ENCODE peak calls at places on chromosomes 6 and 20, in four cellular contexts. Z is H7, D is PC-3, A is fibroblast of lung. X is an unnamed sample.

GRCh38 chr6:102619585-102619984 is 1226.1 kb downstream of the GRIK2 start:
- DNase-seq in Z (peak; percentile 1), A (peak; percentile 5), D (peak; percentile 5), X (peak; percentile 35)

GRCh38 chr20:52899221-52899620 is 72.9 kb upstream of the TSHZ2 start:
- DNase-seq in A (no peak), D (no peak), Z (no peak), X (no peak)

GRCh38 chr6:90835584-90836212 is 248.8 kb upstream of the MAP3K7 start:
- DNase-seq in Z (no peak), A (no peak), D (no peak), X (no peak)

GRCh38 chr6:90644492-90644891 is 57.6 kb upstream of the MAP3K7 start:
- DNase-seq in D (no peak), A (no peak), Z (no peak), X (no peak)

GRCh38 chr6:151335930-151336329 is 55.4 kb downstream of the ZBTB2 start:
- DNase-seq in D (no peak), Z (no peak), A (no peak), X (no peak)

GRCh38 chr6:90403489-90404381 is 107.1 kb upstream of the BACH2 start:
- DNase-seq in Z (peak; percentile 61), D (peak; percentile 60), A (peak; percentile 89), X (peak; percentile 61)

GRCh38 chr6:152432758-152433157 is 204.4 kb downstream of the SYNE1 start:
- DNase-seq in Z (no peak), D (no peak), A (no peak), X (no peak)

GRCh38 chr6:72238900-72239299 is 352.6 kb downstream of the RIMS1 start:
- DNase-seq in A (peak; percentile 35), Z (no peak), D (peak; percentile 77), X (peak; percentile 33)

GRCh38 chr6:2378046-2378657 is 132.7 kb upstream of the GMDS start:
- DNase-seq in A (no peak), Z (no peak), D (no peak), X (peak; percentile 11)

GRCh38 chr6:137903933-137904821 is 37.1 kb downstream of the TNFAIP3 start:
- DNase-seq in A (peak; percentile 72), Z (no peak), D (no peak), X (peak; percentile 83)

GRCh38 chr20:3158968-3159431 is 665 bp downstream of the FASTKD5 start:
- DNase-seq in A (peak; percentile 42), Z (peak; percentile 55), D (no peak), X (peak; percentile 15)

GRCh38 chr6:5584072-5584471 is 322.8 kb downstream of the FARS2 start:
- DNase-seq in Z (no peak), A (peak; percentile 83), D (no peak), X (no peak)

GRCh38 chr6:104718672-104719071 is 141.0 kb downstream of the HACE1 start:
- DNase-seq in A (peak; percentile 1), Z (no peak), D (peak; percentile 65), X (no peak)

GRCh38 chr6:42774201-42774600 is 7.7 kb upstream of the BICRAL start:
- DNase-seq in Z (peak; percentile 1), D (no peak), A (no peak), X (no peak)

GRCh38 chr6:71127374-71127773 is 161.2 kb upstream of the OGFRL1 start:
- DNase-seq in A (peak; percentile 19), D (no peak), Z (no peak), X (no peak)

GRCh38 chr6:157620905-157621304 is 202.1 kb upstream of the SNX9 start:
- DNase-seq in Z (no peak), D (peak; percentile 59), A (peak; percentile 14), X (peak; percentile 76)

GRCh38 chr20:24207803-24208300 is 219.3 kb upstream of the GGTLC1 start:
- DNase-seq in Z (no peak), A (no peak), D (no peak), X (no peak)

GRCh38 chr20:39349240-39349639 is 387.1 kb downstream of the DHX35 start:
- DNase-seq in A (no peak), Z (no peak), D (no peak), X (no peak)

GRCh38 chr6:21587182-21587924 is 6.2 kb upstream of the SOX4 start:
- DNase-seq in A (peak; percentile 71), D (peak; percentile 69), Z (peak; percentile 82), X (peak; percentile 74)

GRCh38 chr6:111553580-111553979 is 52.1 kb downstream of the TRAF3IP2 start:
- DNase-seq in A (no peak), Z (no peak), D (no peak), X (no peak)

GRCh38 chr6:136468711-136469110 is 81.5 kb downstream of the MAP7 start:
- DNase-seq in D (no peak), A (no peak), Z (no peak), X (no peak)

GRCh38 chr6:31579546-31580445 is 2.4 kb downstream of the LTB start:
- DNase-seq in D (no peak), A (no peak), Z (peak; percentile 50), X (no peak)

GRCh38 chr20:13683833-13684232 is 45.1 kb upstream of the TASP1 start:
- DNase-seq in Z (peak; percentile 16), D (no peak), A (no peak), X (no peak)

GRCh38 chr6:155154158-155154830 is 109.5 kb upstream of the CLDN20 start:
- DNase-seq in D (peak; percentile 88), A (peak; percentile 97), Z (no peak), X (peak; percentile 77)
- H3K4me3 ChIP-seq in D (peak overlapping the region; percentile 26), A (no peak overlapping the region), Z (no peak overlapping the region), X (no peak overlapping the region)

GRCh38 chr6:79632580-79632979 is 1.5 kb downstream of the SH3BGRL2 start:
- DNase-seq in Z (no peak), A (peak; percentile 55), D (peak; percentile 16), X (no peak)
- H3K4me3 ChIP-seq in Z (no peak overlapping the region), A (no peak overlapping the region), D (peak overlapping the region; percentile 94), X (no peak overlapping the region)

DNA sequence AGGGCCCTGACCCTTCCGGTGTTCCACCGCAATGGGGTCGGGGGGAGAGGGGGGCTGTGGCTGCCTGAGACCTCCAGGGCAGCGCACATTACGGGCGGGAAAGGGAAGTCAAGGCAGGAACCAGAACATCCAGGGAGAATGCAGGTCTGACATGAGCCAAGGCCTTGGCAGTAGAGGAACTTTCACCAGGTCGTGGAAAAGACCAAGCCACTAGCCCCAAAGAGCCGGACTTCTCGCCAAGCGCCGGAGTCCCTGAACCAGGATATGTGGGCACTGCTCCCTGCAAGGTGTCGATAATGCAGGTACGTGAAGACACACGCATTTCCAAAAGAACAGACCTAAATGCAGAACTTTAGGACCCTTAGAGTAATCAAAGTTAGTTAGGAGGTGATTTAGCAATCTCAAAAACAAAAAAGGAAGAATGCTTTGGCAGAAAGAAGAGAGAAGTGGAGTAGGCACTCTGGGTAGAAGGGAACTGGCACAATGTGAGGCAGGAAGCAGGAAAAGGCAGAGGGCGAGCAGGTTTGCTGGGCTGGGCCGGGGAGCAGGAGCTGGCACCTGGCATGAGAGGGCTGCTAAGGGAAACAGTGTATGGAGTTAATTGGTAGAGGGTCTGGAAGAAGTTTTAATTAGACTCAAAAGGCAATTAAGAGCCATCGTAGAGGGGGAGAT is 14.3 kb downstream of the POU3F2 start:
- DNase-seq in Z (no peak), A (no peak), D (no peak), X (no peak)
- H3K4me3 ChIP-seq in Z (peak overlapping the region; percentile 48), A (no peak overlapping the region), D (no peak overlapping the region), X (no peak overlapping the region)

GRCh38 chr6:34527751-34528670 is 28.1 kb downstream of the SPDEF start:
- DNase-seq in A (no peak), Z (no peak), D (no peak), X (no peak)

GRCh38 chr6:34525431-34526175 is 30.5 kb downstream of the SPDEF start:
- DNase-seq in D (no peak), A (no peak), Z (peak; percentile 54), X (no peak)

GRCh38 chr6:34526992-34527728 is 29.0 kb downstream of the SPDEF start:
- DNase-seq in D (peak; percentile 95), Z (peak; percentile 99), A (peak; percentile 83), X (peak; percentile 95)

GRCh38 chr6:34524989-34525388 is 31.1 kb downstream of the SPDEF start:
- DNase-seq in A (no peak), Z (no peak), D (no peak), X (no peak)

DNA sequence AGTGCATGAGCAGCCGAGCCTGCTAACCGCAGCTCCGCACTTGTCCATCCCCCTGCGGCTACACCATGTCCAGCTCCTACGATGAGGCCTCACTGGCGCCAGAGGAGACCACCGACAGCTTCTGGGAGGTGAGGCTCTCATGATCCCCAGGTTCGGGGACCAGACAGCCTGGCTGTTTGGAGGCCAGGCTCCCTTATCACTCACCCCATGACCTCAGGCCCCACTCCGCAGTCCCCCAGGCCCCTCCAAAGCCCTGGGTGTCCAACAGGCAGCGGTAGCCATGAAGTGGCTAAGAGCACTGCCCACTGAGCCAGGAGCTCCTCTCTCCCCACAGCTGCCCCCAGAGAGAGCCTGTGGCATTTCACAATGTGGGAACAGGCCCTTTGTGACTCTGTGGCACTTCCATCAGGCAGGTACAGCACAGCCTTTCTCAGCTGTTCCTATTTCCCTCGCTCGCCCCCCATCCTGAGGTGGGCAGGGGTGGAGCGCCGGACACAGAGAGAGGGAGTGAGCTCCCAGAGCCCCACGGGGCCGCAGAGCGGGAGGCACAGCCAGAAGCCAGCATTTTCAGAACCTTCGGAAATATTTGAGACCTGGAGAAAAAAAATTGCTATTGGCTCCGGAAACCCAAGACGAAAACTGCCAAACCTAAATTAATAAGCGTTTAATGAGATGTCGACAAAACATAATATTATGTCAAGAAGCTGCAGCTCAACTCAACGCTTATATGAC is 29.7 kb downstream of the SPDEF start:
- DNase-seq in Z (peak; percentile 74), D (no peak), A (no peak), X (no peak)
- H3K4me3 ChIP-seq in Z (peak overlapping the region; percentile 8), D (peak overlapping the region; percentile 40), A (no peak overlapping the region), X (peak overlapping the region; percentile 20)

GRCh38 chr20:64077541-64077875 is 1.8 kb downstream of the RGS19 start:
- DNase-seq in Z (no peak), A (no peak), D (no peak), X (no peak)
- H3K4me3 ChIP-seq in Z (no peak overlapping the region), A (no peak overlapping the region), D (no peak overlapping the region), X (no peak overlapping the region)

GRCh38 chr6:47069156-47069555 is 27.0 kb upstream of the ADGRF1 start:
- DNase-seq in D (peak; percentile 58), A (peak; percentile 30), Z (no peak), X (no peak)
- H3K4me3 ChIP-seq in D (no peak overlapping the region), A (no peak overlapping the region), Z (no peak overlapping the region), X (no peak overlapping the region)

GRCh38 chr6:10558575-10558974 is 37.4 kb downstream of the GCNT2 start:
- DNase-seq in A (no peak), Z (no peak), D (no peak), X (no peak)
- H3K4me3 ChIP-seq in A (no peak overlapping the region), Z (peak overlapping the region; percentile 52), D (no peak overlapping the region), X (no peak overlapping the region)

GRCh38 chr20:49337357-49337756 is 59.5 kb upstream of the ZNFX1 start:
- DNase-seq in A (no peak), D (no peak), Z (no peak), X (no peak)

GRCh38 chr20:49340161-49340966 is 62.5 kb upstream of the ZNFX1 start:
- DNase-seq in A (peak; percentile 17), Z (no peak), D (peak; percentile 47), X (no peak)

GRCh38 chr20:49336786-49337185 is 58.9 kb upstream of the ZNFX1 start:
- DNase-seq in A (no peak), D (no peak), Z (no peak), X (no peak)

GRCh38 chr20:49339123-49339522 is 61.3 kb upstream of the ZNFX1 start:
- DNase-seq in A (no peak), Z (no peak), D (no peak), X (no peak)

DNA sequence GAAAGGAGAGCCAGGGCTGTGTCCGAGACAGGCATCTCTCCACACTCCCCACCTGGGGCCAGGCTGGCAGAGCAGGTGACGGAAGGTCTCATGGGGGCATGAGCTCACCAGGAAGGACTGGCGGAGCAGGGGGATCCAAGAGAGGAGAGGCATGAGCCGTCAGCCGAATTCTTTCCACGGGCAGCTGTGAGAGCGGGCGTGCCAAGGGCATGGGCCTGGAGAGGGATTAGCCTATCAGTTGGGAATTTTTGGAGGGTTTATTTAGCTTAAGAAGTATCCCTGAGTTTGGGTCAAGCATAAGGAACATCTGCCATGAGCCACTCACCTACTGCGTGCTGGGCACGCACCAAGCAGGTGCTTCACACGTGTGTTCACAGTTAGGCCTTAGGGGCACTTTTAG is 60.2 kb upstream of the ZNFX1 start:
- DNase-seq in A (no peak), Z (no peak), D (no peak), X (no peak)
- H3K4me3 ChIP-seq in A (no peak overlapping the region), Z (no peak overlapping the region), D (no peak overlapping the region), X (no peak overlapping the region)